ENCODE peak calls at places on chromosomes 5 and 9, in six cellular contexts. One of them, this sample, is unnamed.

GRCh38 chr5:42779083-42779482 is 22.5 kb downstream of the CCDC152 start:
- DNase-seq in CD4-positive, alpha-beta memory T cell: no peak
- DNase-seq in PC-3: no peak
- DNase-seq in neural progenitor cell: no peak
- DNase-seq in endodermal cell: no peak
- DNase-seq in adipocyte: no peak
- DNase-seq in this sample: no peak

GRCh38 chr9:18543406-18543965 is 69.5 kb downstream of the ADAMTSL1 start:
- DNase-seq in endodermal cell: no peak
- DNase-seq in adipocyte: peak
- DNase-seq in PC-3: peak
- DNase-seq in CD4-positive, alpha-beta memory T cell: no peak
- DNase-seq in neural progenitor cell: no peak
- DNase-seq in this sample: no peak

GRCh38 chr9:78121488-78121887 is 89.9 kb upstream of the GNAQ start:
- DNase-seq in adipocyte: peak
- DNase-seq in endodermal cell: peak
- DNase-seq in PC-3: peak
- DNase-seq in CD4-positive, alpha-beta memory T cell: no peak
- DNase-seq in neural progenitor cell: peak
- DNase-seq in this sample: no peak

GRCh38 chr5:142104491-142104890 is 4.1 kb upstream of the NDFIP1 start:
- DNase-seq in PC-3: no peak
- DNase-seq in endodermal cell: no peak
- DNase-seq in adipocyte: no peak
- DNase-seq in CD4-positive, alpha-beta memory T cell: peak
- DNase-seq in neural progenitor cell: no peak
- DNase-seq in this sample: no peak

GRCh38 chr9:34399729-34400128 is 23.0 kb upstream of the MYORG start:
- DNase-seq in adipocyte: no peak
- DNase-seq in CD4-positive, alpha-beta memory T cell: no peak
- DNase-seq in endodermal cell: no peak
- DNase-seq in neural progenitor cell: no peak
- DNase-seq in PC-3: no peak
- DNase-seq in this sample: no peak

GRCh38 chr9:35568196-35568595 is 36.9 kb upstream of the TESK1 start:
- DNase-seq in CD4-positive, alpha-beta memory T cell: no peak
- DNase-seq in endodermal cell: no peak
- DNase-seq in PC-3: no peak
- DNase-seq in adipocyte: no peak
- DNase-seq in neural progenitor cell: no peak
- DNase-seq in this sample: no peak

GRCh38 chr5:163172540-163173337 is 264.7 kb upstream of the CCNG1 start:
- DNase-seq in adipocyte: no peak
- DNase-seq in neural progenitor cell: no peak
- DNase-seq in endodermal cell: no peak
- DNase-seq in PC-3: peak
- DNase-seq in CD4-positive, alpha-beta memory T cell: no peak
- DNase-seq in this sample: no peak

GRCh38 chr9:4164356-4164755 is 135.5 kb downstream of the GLIS3 start:
- DNase-seq in CD4-positive, alpha-beta memory T cell: no peak
- DNase-seq in endodermal cell: no peak
- DNase-seq in PC-3: no peak
- DNase-seq in adipocyte: peak
- DNase-seq in neural progenitor cell: peak
- DNase-seq in this sample: no peak

GRCh38 chr9:80866576-80867227 is 822.6 kb downstream of the TLE1 start:
- DNase-seq in endodermal cell: no peak
- DNase-seq in neural progenitor cell: no peak
- DNase-seq in CD4-positive, alpha-beta memory T cell: no peak
- DNase-seq in adipocyte: no peak
- DNase-seq in PC-3: peak
- DNase-seq in this sample: no peak

GRCh38 chr9:33349743-33350142 is 52.6 kb downstream of the AQP7 start:
- DNase-seq in PC-3: no peak
- DNase-seq in CD4-positive, alpha-beta memory T cell: no peak
- DNase-seq in adipocyte: peak
- DNase-seq in endodermal cell: no peak
- DNase-seq in neural progenitor cell: no peak
- DNase-seq in this sample: no peak

GRCh38 chr5:81700166-81700565 is 50.7 kb downstream of the SSBP2 start:
- DNase-seq in CD4-positive, alpha-beta memory T cell: no peak
- DNase-seq in PC-3: no peak
- DNase-seq in adipocyte: no peak
- DNase-seq in endodermal cell: no peak
- DNase-seq in neural progenitor cell: no peak
- DNase-seq in this sample: no peak

GRCh38 chr5:180618830-180619562 is 27.7 kb upstream of the SCGB3A1 start:
- DNase-seq in CD4-positive, alpha-beta memory T cell: no peak
- DNase-seq in endodermal cell: peak
- DNase-seq in adipocyte: peak
- DNase-seq in neural progenitor cell: peak
- DNase-seq in PC-3: no peak
- DNase-seq in this sample: no peak

GRCh38 chr9:109717342-109717741 is 62.7 kb upstream of the PALM2AKAP2 start:
- DNase-seq in adipocyte: no peak
- DNase-seq in endodermal cell: no peak
- DNase-seq in neural progenitor cell: no peak
- DNase-seq in PC-3: no peak
- DNase-seq in CD4-positive, alpha-beta memory T cell: no peak
- DNase-seq in this sample: no peak

GRCh38 chr9:35029852-35030251 is 40.3 kb downstream of the DNAJB5 start:
- DNase-seq in PC-3: no peak
- DNase-seq in neural progenitor cell: no peak
- DNase-seq in CD4-positive, alpha-beta memory T cell: no peak
- DNase-seq in adipocyte: no peak
- DNase-seq in endodermal cell: no peak
- DNase-seq in this sample: no peak

GRCh38 chr5:17132444-17133083 is 84.9 kb upstream of the BASP1 start:
- DNase-seq in PC-3: peak
- DNase-seq in adipocyte: peak
- DNase-seq in endodermal cell: no peak
- DNase-seq in neural progenitor cell: peak
- DNase-seq in CD4-positive, alpha-beta memory T cell: no peak
- DNase-seq in this sample: no peak

GRCh38 chr9:129500166-129500862 is 120.6 kb downstream of the C9orf50 start:
- DNase-seq in neural progenitor cell: peak
- DNase-seq in PC-3: no peak
- DNase-seq in adipocyte: peak
- DNase-seq in endodermal cell: peak
- DNase-seq in CD4-positive, alpha-beta memory T cell: no peak
- DNase-seq in this sample: no peak

GRCh38 chr5:34751807-34752736 is 86.9 kb upstream of the TTC23L start:
- DNase-seq in neural progenitor cell: no peak
- DNase-seq in CD4-positive, alpha-beta memory T cell: no peak
- DNase-seq in endodermal cell: no peak
- DNase-seq in PC-3: peak
- DNase-seq in adipocyte: no peak
- DNase-seq in this sample: no peak

DNA sequence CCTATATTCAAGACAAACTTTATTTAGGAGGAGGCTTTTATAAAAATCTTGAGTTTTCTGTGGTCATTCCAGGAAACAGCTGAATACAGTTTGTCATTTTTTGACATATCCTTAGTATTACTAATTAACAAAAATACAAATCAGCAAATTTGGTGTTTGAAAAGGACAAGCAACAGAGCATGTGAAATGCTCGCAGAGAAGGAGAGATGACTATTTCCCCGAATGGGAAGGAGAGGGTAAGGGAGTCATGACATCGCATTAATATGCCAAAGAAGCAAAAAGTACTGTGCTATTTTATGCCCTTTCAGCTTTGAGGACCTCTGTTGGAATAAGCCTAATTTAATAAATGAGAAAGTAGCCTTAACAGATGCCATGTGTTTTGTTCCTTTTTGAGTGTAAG is 1.8 kb downstream of the SMIM15 start:
- DNase-seq in PC-3: no peak
- DNase-seq in endodermal cell: no peak
- DNase-seq in adipocyte: no peak
- DNase-seq in neural progenitor cell: no peak
- DNase-seq in CD4-positive, alpha-beta memory T cell: no peak
- DNase-seq in this sample: no peak
- H3K4me3 ChIP-seq in PC-3: peak
- H3K4me3 ChIP-seq in endodermal cell: peak
- H3K4me3 ChIP-seq in adipocyte: peak
- H3K4me3 ChIP-seq in neural progenitor cell: peak
- H3K4me3 ChIP-seq in CD4-positive, alpha-beta memory T cell: no peak
- H3K4me3 ChIP-seq in this sample: no peak

DNA sequence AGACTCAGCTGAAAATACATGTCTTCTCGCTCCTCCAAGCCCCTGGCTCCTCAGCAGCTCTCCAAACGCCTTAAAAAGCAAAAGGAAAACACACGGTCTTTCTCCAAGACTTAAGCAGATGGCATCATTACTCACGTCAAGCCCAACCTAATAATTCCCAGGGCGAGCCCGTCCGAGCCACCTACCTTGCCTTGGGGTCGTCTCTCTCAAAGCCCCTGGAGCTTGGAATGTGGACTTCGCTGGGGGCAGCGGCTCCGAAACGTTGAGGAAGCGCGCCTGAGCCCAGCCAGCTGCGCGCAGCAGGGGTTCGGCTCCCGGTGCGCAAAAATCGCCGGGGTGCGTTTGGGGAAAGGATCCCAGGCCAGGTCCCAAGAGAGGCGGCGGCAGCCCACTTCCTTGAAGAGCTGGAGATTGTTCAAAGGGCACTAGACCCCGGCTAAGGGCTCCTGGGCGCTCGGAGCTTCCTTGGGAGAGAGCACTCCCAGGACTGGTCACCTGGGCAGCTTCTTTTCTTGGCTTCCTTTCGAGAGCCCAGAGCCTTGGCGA is 395 bp downstream of the DRD1 start:
- DNase-seq in adipocyte: no peak
- DNase-seq in CD4-positive, alpha-beta memory T cell: no peak
- DNase-seq in PC-3: no peak
- DNase-seq in neural progenitor cell: peak
- DNase-seq in endodermal cell: no peak
- DNase-seq in this sample: no peak
- H3K4me3 ChIP-seq in adipocyte: peak
- H3K4me3 ChIP-seq in CD4-positive, alpha-beta memory T cell: no peak
- H3K4me3 ChIP-seq in PC-3: no peak
- H3K4me3 ChIP-seq in neural progenitor cell: peak
- H3K4me3 ChIP-seq in endodermal cell: peak
- H3K4me3 ChIP-seq in this sample: no peak

GRCh38 chr5:40914835-40915234 is 5.5 kb downstream of the C7 start:
- DNase-seq in PC-3: no peak
- DNase-seq in neural progenitor cell: no peak
- DNase-seq in adipocyte: peak
- DNase-seq in CD4-positive, alpha-beta memory T cell: no peak
- DNase-seq in endodermal cell: no peak
- DNase-seq in this sample: no peak

GRCh38 chr5:40909723-40910122 is 426 bp downstream of the C7 start:
- DNase-seq in CD4-positive, alpha-beta memory T cell: no peak
- DNase-seq in adipocyte: no peak
- DNase-seq in neural progenitor cell: no peak
- DNase-seq in endodermal cell: no peak
- DNase-seq in PC-3: no peak
- DNase-seq in this sample: no peak

GRCh38 chr5:40916213-40916612 is 6.9 kb downstream of the C7 start:
- DNase-seq in PC-3: no peak
- DNase-seq in endodermal cell: no peak
- DNase-seq in adipocyte: no peak
- DNase-seq in neural progenitor cell: peak
- DNase-seq in CD4-positive, alpha-beta memory T cell: no peak
- DNase-seq in this sample: no peak

GRCh38 chr5:40911278-40911677 is 2.0 kb downstream of the C7 start:
- DNase-seq in endodermal cell: no peak
- DNase-seq in CD4-positive, alpha-beta memory T cell: no peak
- DNase-seq in neural progenitor cell: no peak
- DNase-seq in PC-3: no peak
- DNase-seq in adipocyte: no peak
- DNase-seq in this sample: no peak

DNA sequence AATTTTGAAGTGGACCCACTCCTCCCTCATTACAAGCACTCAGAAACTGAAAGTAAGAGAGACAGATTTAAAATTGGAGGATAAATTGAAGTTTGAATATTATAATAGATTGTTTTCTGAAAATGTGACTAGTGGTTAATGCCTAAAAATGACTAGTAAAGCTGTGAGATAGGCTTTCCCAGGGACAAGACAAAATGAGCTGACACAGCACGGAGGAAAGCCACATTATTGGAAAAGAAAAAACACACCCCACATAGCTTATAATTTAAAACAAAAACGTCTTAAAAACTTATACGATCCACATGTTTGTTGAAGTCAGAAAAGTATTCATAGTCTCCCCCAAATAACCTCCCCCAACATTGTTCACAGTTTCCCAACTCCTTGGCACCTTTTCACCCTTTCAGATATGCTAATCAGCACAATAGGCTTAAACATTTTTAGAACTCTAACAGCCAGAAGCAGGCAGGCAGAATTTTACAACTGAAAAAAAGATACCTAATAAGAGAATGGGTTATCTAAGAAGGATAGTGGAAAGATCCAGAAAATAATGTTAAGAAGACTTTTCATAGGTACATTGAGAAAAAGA is 6.1 kb downstream of the C7 start:
- DNase-seq in neural progenitor cell: no peak
- DNase-seq in endodermal cell: no peak
- DNase-seq in adipocyte: no peak
- DNase-seq in CD4-positive, alpha-beta memory T cell: no peak
- DNase-seq in PC-3: no peak
- DNase-seq in this sample: no peak
- H3K4me3 ChIP-seq in neural progenitor cell: no peak
- H3K4me3 ChIP-seq in endodermal cell: peak
- H3K4me3 ChIP-seq in adipocyte: peak
- H3K4me3 ChIP-seq in CD4-positive, alpha-beta memory T cell: no peak
- H3K4me3 ChIP-seq in PC-3: no peak
- H3K4me3 ChIP-seq in this sample: no peak

GRCh38 chr5:144457160-144457559 is 286.5 kb downstream of the KCTD16 start:
- DNase-seq in PC-3: no peak
- DNase-seq in adipocyte: no peak
- DNase-seq in endodermal cell: peak
- DNase-seq in neural progenitor cell: no peak
- DNase-seq in CD4-positive, alpha-beta memory T cell: no peak
- DNase-seq in this sample: no peak
- H3K4me3 ChIP-seq in PC-3: no peak
- H3K4me3 ChIP-seq in adipocyte: no peak
- H3K4me3 ChIP-seq in endodermal cell: no peak
- H3K4me3 ChIP-seq in neural progenitor cell: no peak
- H3K4me3 ChIP-seq in CD4-positive, alpha-beta memory T cell: no peak
- H3K4me3 ChIP-seq in this sample: no peak

GRCh38 chr9:14353222-14354056 is 39.5 kb upstream of the NFIB start:
- DNase-seq in endodermal cell: peak
- DNase-seq in CD4-positive, alpha-beta memory T cell: peak
- DNase-seq in neural progenitor cell: peak
- DNase-seq in PC-3: peak
- DNase-seq in adipocyte: peak
- DNase-seq in this sample: peak
- H3K4me3 ChIP-seq in endodermal cell: no peak
- H3K4me3 ChIP-seq in CD4-positive, alpha-beta memory T cell: no peak
- H3K4me3 ChIP-seq in neural progenitor cell: no peak
- H3K4me3 ChIP-seq in PC-3: peak
- H3K4me3 ChIP-seq in adipocyte: peak
- H3K4me3 ChIP-seq in this sample: no peak

DNA sequence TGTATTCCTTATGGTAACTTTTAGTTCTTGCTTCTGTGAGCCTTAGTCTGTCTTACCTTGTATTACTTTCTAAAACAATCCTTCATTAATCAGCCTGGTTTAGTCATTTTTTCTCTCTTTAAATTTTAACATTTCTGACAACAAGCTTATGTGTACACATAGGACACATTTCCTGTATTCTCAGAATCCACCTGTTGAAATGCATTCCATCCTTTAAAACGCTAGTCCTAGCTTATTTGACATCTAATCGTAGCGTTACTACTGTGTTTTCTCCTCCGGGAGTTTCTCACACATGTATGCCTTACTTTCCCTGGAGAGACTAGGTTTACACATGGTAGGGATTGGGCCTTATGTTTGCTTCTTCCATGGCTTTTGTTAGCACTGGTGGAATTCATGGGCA is 3.8 kb downstream of the TARS1 start:
- DNase-seq in adipocyte: no peak
- DNase-seq in CD4-positive, alpha-beta memory T cell: no peak
- DNase-seq in endodermal cell: no peak
- DNase-seq in PC-3: no peak
- DNase-seq in neural progenitor cell: no peak
- DNase-seq in this sample: no peak
- H3K4me3 ChIP-seq in adipocyte: no peak
- H3K4me3 ChIP-seq in CD4-positive, alpha-beta memory T cell: no peak
- H3K4me3 ChIP-seq in endodermal cell: peak
- H3K4me3 ChIP-seq in PC-3: peak
- H3K4me3 ChIP-seq in neural progenitor cell: no peak
- H3K4me3 ChIP-seq in this sample: no peak

This sample was measured in GM12864.